ENCODE peak calls at places on chromosome 17, in five cellular contexts. M is T-helper 9 cell, W is NCI-H2107, P is left colon, Y is H7. O is an unnamed sample.

GRCh38 chr17:78771758-78772382 is 10.2 kb downstream of the CYTH1 start:
- DNase-seq in M (no peak), W (no peak), P (no peak), Y (no peak), O (no peak)

GRCh38 chr17:62712011-62712615 is 84.6 kb downstream of the MRC2 start:
- DNase-seq in M (no peak), W (no peak), P (no peak), Y (no peak), O (no peak)

GRCh38 chr17:62966426-62967110 is 533 bp downstream of the TANC2 start:
- DNase-seq in M (peak), W (no peak), P (peak), Y (peak), O (peak)

GRCh38 chr17:70171159-70171558 is 1.8 kb downstream of the KCNJ2 start:
- DNase-seq in M (no peak), W (peak), P (peak), Y (no peak), O (no peak)

GRCh38 chr17:65785109-65785508 is 223.7 kb upstream of the AXIN2 start:
- DNase-seq in M (no peak), W (no peak), P (no peak), Y (no peak), O (no peak)

GRCh38 chr17:5838661-5839300 is 231.4 kb upstream of the WSCD1 start:
- DNase-seq in M (no peak), W (no peak), P (no peak), Y (peak), O (no peak)

GRCh38 chr17:44932096-44932495 is 15.5 kb downstream of the KIF18B start:
- DNase-seq in M (no peak), W (no peak), P (no peak), Y (peak), O (no peak)

GRCh38 chr17:62703269-62703775 is 75.9 kb downstream of the MRC2 start:
- DNase-seq in M (no peak), W (no peak), P (peak), Y (no peak), O (peak)

GRCh38 chr17:80123791-80124190 is 22.4 kb downstream of the GAA start:
- DNase-seq in M (no peak), W (no peak), P (no peak), Y (no peak), O (peak)

GRCh38 chr17:48333034-48333491 is 97.0 kb downstream of the SKAP1 start:
- DNase-seq in M (no peak), W (no peak), P (no peak), Y (no peak), O (no peak)

GRCh38 chr17:70610161-70610560 is 440.8 kb downstream of the KCNJ2 start:
- DNase-seq in M (no peak), W (no peak), P (no peak), Y (no peak), O (no peak)

GRCh38 chr17:30368896-30369720 is 9.6 kb upstream of the CPD start:
- DNase-seq in M (no peak), W (no peak), P (no peak), Y (no peak), O (no peak)

GRCh38 chr17:79561486-79562116 is 49.2 kb downstream of the RBFOX3 start:
- DNase-seq in M (no peak), W (no peak), P (no peak), Y (peak), O (no peak)

GRCh38 chr17:63162406-63163157 is 196.5 kb downstream of the TANC2 start:
- DNase-seq in M (no peak), W (no peak), P (no peak), Y (no peak), O (no peak)

GRCh38 chr17:4407851-4408250 is 25.9 kb upstream of the SPNS3 start:
- DNase-seq in M (no peak), W (no peak), P (peak), Y (no peak), O (peak)

GRCh38 chr17:43094129-43094834 is 30.9 kb downstream of the BRCA1 start:
- DNase-seq in M (no peak), W (no peak), P (no peak), Y (no peak), O (no peak)

GRCh38 chr17:57186231-57187019 is 69.9 kb upstream of the MSI2 start:
- DNase-seq in M (no peak), W (peak), P (no peak), Y (no peak), O (no peak)

GRCh38 chr17:63277629-63278028 is 168.5 kb downstream of the CYB561 start:
- DNase-seq in M (no peak), W (no peak), P (no peak), Y (no peak), O (no peak)

GRCh38 chr17:81898029-81898866 is 3.8 kb upstream of the NPB start:
- DNase-seq in M (no peak), W (no peak), P (no peak), Y (no peak), O (no peak)

GRCh38 chr17:48593126-48593829 is at the start of gene HOXB5:
- DNase-seq in M (no peak), W (no peak), P (no peak), Y (peak), O (no peak)

GRCh38 chr17:12987120-12987519 is 30.7 kb downstream of the ELAC2 start:
- DNase-seq in M (no peak), W (no peak), P (no peak), Y (peak), O (no peak)

GRCh38 chr17:81064746-81065475 is 30.0 kb downstream of the BAIAP2 start:
- DNase-seq in M (no peak), W (no peak), P (no peak), Y (peak), O (peak)

GRCh38 chr17:78020717-78021108 is 62.2 kb downstream of the TNRC6C start:
- DNase-seq in M (no peak), W (no peak), P (no peak), Y (no peak), O (no peak)

GRCh38 chr17:19900809-19901208 is 33.1 kb upstream of the ULK2 start:
- DNase-seq in M (no peak), W (no peak), P (no peak), Y (no peak), O (no peak)

GRCh38 chr17:75843577-75844529 is at the start of gene UNC13D:
- DNase-seq in M (peak), W (no peak), P (peak), Y (peak), O (peak)

GRCh38 chr17:67379251-67379630 is 2.2 kb downstream of the PITPNC1 start:
- DNase-seq in M (no peak), W (no peak), P (no peak), Y (no peak), O (no peak)

GRCh38 chr17:36148559-36149295 is 27.7 kb downstream of the TBC1D3B start:
- DNase-seq in M (peak), W (peak), P (peak), Y (peak), O (peak)

GRCh38 chr17:45314761-45315549 is 1.9 kb downstream of the MAP3K14 start:
- DNase-seq in M (no peak), W (no peak), P (no peak), Y (no peak), O (no peak)

GRCh38 chr17:21089145-21089544 is 37.6 kb upstream of the DHRS7B start:
- DNase-seq in M (no peak), W (no peak), P (no peak), Y (no peak), O (no peak)

GRCh38 chr17:39011907-39012468 is 44.8 kb upstream of the FBXO47 start:
- DNase-seq in M (no peak), W (no peak), P (no peak), Y (peak), O (no peak)

GRCh38 chr17:80008383-80008840 is 27.3 kb downstream of the TBC1D16 start:
- DNase-seq in M (peak), W (peak), P (peak), Y (peak), O (peak)